ENCODE peak calls at places on chromosomes 11 and 22, in six cellular contexts. I is IMR-90, U is brain microvascular endothelial cell, R is SK-N-SH, A is GM12878, Z is small intestine. V is an unnamed sample.

GRCh38 chr22:20464096-20464614 is 26.5 kb upstream of the SCARF2 start:
- DNase-seq in I (no peak), U (no peak), R (no peak), A (no peak), Z (peak; percentile 27), V (no peak)

GRCh38 chr11:47148274-47148673 is 28.4 kb downstream of the ARFGAP2 start:
- DNase-seq in I (no peak), U (no peak), R (no peak), A (no peak), Z (no peak), V (no peak)

GRCh38 chr11:79116600-79116999 is 324.2 kb downstream of the TENM4 start:
- DNase-seq in I (no peak), U (no peak), R (no peak), A (no peak), Z (no peak), V (no peak)

GRCh38 chr11:99687320-99687719 is 666.6 kb downstream of the CNTN5 start:
- DNase-seq in I (no peak), U (no peak), R (no peak), A (no peak), Z (no peak), V (no peak)

GRCh38 chr11:130510407-130511006 is 62.1 kb downstream of the ADAMTS15 start:
- DNase-seq in I (peak; percentile 83), U (peak; percentile 60), R (no peak), A (no peak), Z (no peak), V (peak; percentile 39)

GRCh38 chr22:22870577-22871398 is 16.8 kb upstream of the IGLL5 start:
- DNase-seq in I (no peak), U (no peak), R (no peak), A (no peak), Z (no peak), V (no peak)

GRCh38 chr22:48705159-48705916 is 1122.3 kb downstream of the BRD1 start:
- DNase-seq in I (no peak), U (no peak), R (no peak), A (no peak), Z (no peak), V (no peak)

GRCh38 chr11:12691473-12691872 is 17.3 kb downstream of the TEAD1 start:
- DNase-seq in I (peak; percentile 86), U (peak; percentile 63), R (peak; percentile 31), A (no peak), Z (peak; percentile 22), V (no peak)

GRCh38 chr11:69049490-69049867 is 747 bp downstream of the TPCN2 start:
- DNase-seq in I (no peak), U (no peak), R (peak; percentile 48), A (no peak), Z (no peak), V (no peak)

GRCh38 chr11:117535201-117535869 is 207.7 kb downstream of the CEP164 start:
- DNase-seq in I (no peak), U (no peak), R (peak; percentile 70), A (no peak), Z (peak; percentile 74), V (peak; percentile 49)

GRCh38 chr11:44865866-44866272 is 84.8 kb downstream of the TP53I11 start:
- DNase-seq in I (no peak), U (no peak), R (peak; percentile 57), A (no peak), Z (peak; percentile 63), V (no peak)

GRCh38 chr11:12251651-12252560 is 125.5 kb upstream of the PARVA start:
- DNase-seq in I (no peak), U (no peak), R (no peak), A (no peak), Z (no peak), V (no peak)

GRCh38 chr11:69381681-69382130 is 87.8 kb downstream of the MYEOV start:
- DNase-seq in I (no peak), U (no peak), R (no peak), A (no peak), Z (no peak), V (no peak)

GRCh38 chr22:49623715-49624114 is 204.0 kb downstream of the BRD1 start:
- DNase-seq in I (no peak), U (no peak), R (no peak), A (no peak), Z (no peak), V (no peak)

GRCh38 chr11:42315267-42315666 is 855.8 kb upstream of the LRRC4C start:
- DNase-seq in I (no peak), U (peak; percentile 30), R (no peak), A (no peak), Z (peak; percentile 33), V (no peak)

GRCh38 chr11:122434786-122435185 is 220.7 kb upstream of the UBASH3B start:
- DNase-seq in I (no peak), U (no peak), R (no peak), A (no peak), Z (no peak), V (no peak)

GRCh38 chr22:44026630-44027511 is 2.8 kb downstream of the PARVB start:
- DNase-seq in I (peak; percentile 63), U (peak; percentile 84), R (no peak), A (peak; percentile 89), Z (peak; percentile 57), V (peak; percentile 59)

GRCh38 chr22:22771696-22772377 is 115.8 kb upstream of the IGLL5 start:
- DNase-seq in I (no peak), U (no peak), R (no peak), A (no peak), Z (no peak), V (no peak)

GRCh38 chr11:7904910-7905309 is 26.2 kb downstream of the OR10A6 start:
- DNase-seq in I (peak; percentile 69), U (peak; percentile 14), R (no peak), A (no peak), Z (no peak), V (no peak)

GRCh38 chr11:31671681-31672080 is 139.4 kb downstream of the PAX6 start:
- DNase-seq in I (no peak), U (no peak), R (no peak), A (no peak), Z (no peak), V (no peak)

GRCh38 chr11:34758262-34758661 is 137.4 kb downstream of the EHF start:
- DNase-seq in I (peak; percentile 6), U (no peak), R (peak; percentile 20), A (no peak), Z (no peak), V (no peak)

GRCh38 chr11:88280673-88281316 is 56.7 kb downstream of the CTSC start:
- DNase-seq in I (no peak), U (no peak), R (no peak), A (no peak), Z (no peak), V (no peak)

GRCh38 chr22:19824197-19825015 is 30.3 kb downstream of the GNB1L start:
- DNase-seq in I (no peak), U (no peak), R (no peak), A (no peak), Z (peak; percentile 89), V (peak; percentile 12)

GRCh38 chr11:40328890-40329617 is 1130.4 kb downstream of the LRRC4C start:
- DNase-seq in I (peak; percentile 100), U (peak; percentile 100), R (peak; percentile 8), A (no peak), Z (peak; percentile 39), V (peak; percentile 21)

GRCh38 chr11:44964526-44965209 is 14.0 kb upstream of the TP53I11 start:
- DNase-seq in I (no peak), U (no peak), R (no peak), A (no peak), Z (no peak), V (no peak)

GRCh38 chr22:20258584-20259335 is 9.4 kb downstream of the RTN4R start:
- DNase-seq in I (no peak), U (no peak), R (peak; percentile 50), A (no peak), Z (no peak), V (no peak)

GRCh38 chr11:79219186-79220045 is 221.4 kb downstream of the TENM4 start:
- DNase-seq in I (no peak), U (no peak), R (no peak), A (no peak), Z (no peak), V (no peak)

GRCh38 chr11:65774525-65775306 is 6.1 kb downstream of the AP5B1 start:
- DNase-seq in I (no peak), U (no peak), R (no peak), A (no peak), Z (no peak), V (no peak)

GRCh38 chr22:22684605-22685561 is 40.5 kb downstream of the GGTLC2 start:
- DNase-seq in I (peak; percentile 88), U (peak; percentile 34), R (no peak), A (no peak), Z (peak; percentile 53), V (peak; percentile 44)

GRCh38 chr22:43858156-43858895 is 4.0 kb downstream of the SULT4A1 start:
- DNase-seq in I (no peak), U (no peak), R (no peak), A (no peak), Z (peak; percentile 42), V (no peak)

GRCh38 chr11:69486773-69487266 is 5.4 kb downstream of the LINC01488 start:
- DNase-seq in I (no peak), U (no peak), R (no peak), A (no peak), Z (no peak), V (no peak)

GRCh38 chr11:70140859-70141489 is 62.1 kb upstream of the FADD start:
- DNase-seq in I (peak; percentile 36), U (no peak), R (no peak), A (no peak), Z (no peak), V (no peak)

GRCh38 chr22:37366601-37367000 is 60.7 kb downstream of the ELFN2 start:
- DNase-seq in I (no peak), U (no peak), R (no peak), A (no peak), Z (no peak), V (no peak)
- H3K27ac ChIP-seq in I (no peak overlapping the region), U (no peak overlapping the region), R (no peak overlapping the region), A (no peak overlapping the region), Z (no peak overlapping the region), V (no peak overlapping the region)

DNA sequence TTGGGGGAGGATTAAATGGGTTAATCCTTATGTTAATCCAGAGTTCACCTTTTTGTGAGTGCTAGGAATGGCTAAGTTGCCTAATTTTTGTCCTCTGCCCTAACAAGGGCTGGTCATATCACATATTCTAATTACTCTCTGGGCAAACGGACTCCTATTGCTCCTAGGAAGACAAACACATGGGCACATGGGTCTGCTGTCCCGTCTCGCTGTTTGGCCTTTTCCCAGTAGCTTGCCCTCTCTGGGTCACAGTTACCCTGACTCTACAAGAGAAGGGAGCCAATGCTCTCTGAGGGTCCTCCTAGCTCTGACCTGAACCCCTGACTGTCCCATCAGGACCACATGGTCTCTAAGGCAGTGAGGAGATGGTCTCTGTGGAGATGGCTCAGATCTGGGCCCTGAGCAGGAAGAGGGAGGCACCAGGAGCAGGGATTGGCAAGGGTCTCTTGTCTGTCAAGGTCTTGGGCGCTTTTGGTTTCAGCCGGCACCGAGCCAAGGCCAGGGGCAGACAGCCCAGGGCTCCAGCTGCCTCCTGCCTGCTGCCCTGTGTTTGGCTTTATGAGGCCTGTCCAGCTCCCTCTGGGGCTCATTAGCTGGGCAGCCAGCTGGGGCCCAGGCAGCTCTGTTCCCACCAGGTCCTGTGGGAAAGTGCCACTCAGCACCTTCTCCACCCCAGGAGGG is 560.0 kb downstream of the MN1 start:
- DNase-seq in I (no peak), U (no peak), R (peak; percentile 74), A (no peak), Z (no peak), V (no peak)
- H3K27ac ChIP-seq in I (no peak overlapping the region), U (peak overlapping the region; percentile 8), R (peak overlapping the region; percentile 70), A (no peak overlapping the region), Z (no peak overlapping the region), V (no peak overlapping the region)

GRCh38 chr11:59216654-59217640 is 4.2 kb upstream of the MPEG1 start:
- DNase-seq in I (peak; percentile 67), U (no peak), R (no peak), A (peak; percentile 99), Z (peak; percentile 11), V (peak; percentile 49)
- H3K27ac ChIP-seq in I (no peak overlapping the region), U (no peak overlapping the region), R (no peak overlapping the region), A (peak overlapping the region; percentile 91), Z (no peak overlapping the region), V (peak overlapping the region; percentile 55)

GRCh38 chr11:20003357-20003756 is 156.9 kb downstream of the DBX1 start:
- DNase-seq in I (no peak), U (no peak), R (no peak), A (no peak), Z (peak; percentile 60), V (no peak)
- H3K27ac ChIP-seq in I (no peak overlapping the region), U (no peak overlapping the region), R (no peak overlapping the region), A (no peak overlapping the region), Z (no peak overlapping the region), V (no peak overlapping the region)